ENCODE peak calls at places on chromosomes 4 and X, in seven cellular contexts. One of them, this sample, is unnamed.

GRCh38 chr4:1981251-1982055 is 27.3 kb downstream of the NELFA start:
- DNase-seq in AG09309: no peak
- DNase-seq in epithelial cell of esophagus: peak; percentile 17
- DNase-seq in pancreas: no peak
- DNase-seq in body of pancreas: peak; percentile 40
- DNase-seq in H9: peak; percentile 73
- DNase-seq in A673: peak; percentile 60
- DNase-seq in this sample: no peak

GRCh38 chrX:109732780-109733657 is at the start of gene ACSL4:
- DNase-seq in AG09309: peak; percentile 32
- DNase-seq in epithelial cell of esophagus: peak; percentile 83
- DNase-seq in A673: peak; percentile 90
- DNase-seq in pancreas: peak; percentile 87
- DNase-seq in H9: peak; percentile 87
- DNase-seq in body of pancreas: peak; percentile 88
- DNase-seq in this sample: peak; percentile 86

GRCh38 chr4:109952612-109953011 is 39.9 kb downstream of the EGF start:
- DNase-seq in epithelial cell of esophagus: peak; percentile 17
- DNase-seq in H9: no peak
- DNase-seq in body of pancreas: no peak
- DNase-seq in A673: no peak
- DNase-seq in AG09309: no peak
- DNase-seq in pancreas: no peak
- DNase-seq in this sample: no peak

GRCh38 chr4:152102184-152103000 is 341.6 kb upstream of the GATB start:
- DNase-seq in body of pancreas: no peak
- DNase-seq in A673: no peak
- DNase-seq in epithelial cell of esophagus: peak; percentile 96
- DNase-seq in H9: no peak
- DNase-seq in pancreas: no peak
- DNase-seq in AG09309: no peak
- DNase-seq in this sample: no peak

GRCh38 chrX:132146456-132146855 is 18.6 kb upstream of the FRMD7 start:
- DNase-seq in body of pancreas: no peak
- DNase-seq in pancreas: no peak
- DNase-seq in A673: no peak
- DNase-seq in AG09309: no peak
- DNase-seq in H9: no peak
- DNase-seq in epithelial cell of esophagus: peak; percentile 0
- DNase-seq in this sample: no peak

GRCh38 chrX:132918523-132918922 is 39.9 kb downstream of the HS6ST2 start:
- DNase-seq in A673: no peak
- DNase-seq in pancreas: no peak
- DNase-seq in epithelial cell of esophagus: no peak
- DNase-seq in AG09309: no peak
- DNase-seq in body of pancreas: no peak
- DNase-seq in H9: no peak
- DNase-seq in this sample: no peak

GRCh38 chr4:167117273-167117672 is 117.0 kb downstream of the SPOCK3 start:
- DNase-seq in pancreas: no peak
- DNase-seq in H9: no peak
- DNase-seq in AG09309: no peak
- DNase-seq in epithelial cell of esophagus: peak; percentile 95
- DNase-seq in A673: no peak
- DNase-seq in body of pancreas: no peak
- DNase-seq in this sample: no peak

GRCh38 chr4:19259920-19260319 is 991.8 kb upstream of the SLIT2 start:
- DNase-seq in A673: no peak
- DNase-seq in pancreas: no peak
- DNase-seq in body of pancreas: no peak
- DNase-seq in epithelial cell of esophagus: peak; percentile 89
- DNase-seq in AG09309: no peak
- DNase-seq in H9: no peak
- DNase-seq in this sample: no peak

GRCh38 chr4:69689530-69690111 is 36.6 kb upstream of the UGT2A1 start:
- DNase-seq in A673: peak; percentile 58
- DNase-seq in epithelial cell of esophagus: peak; percentile 50
- DNase-seq in H9: no peak
- DNase-seq in AG09309: no peak
- DNase-seq in pancreas: no peak
- DNase-seq in body of pancreas: no peak
- DNase-seq in this sample: no peak

GRCh38 chrX:17944833-17945497 is 83.9 kb upstream of the RAI2 start:
- DNase-seq in body of pancreas: no peak
- DNase-seq in H9: no peak
- DNase-seq in AG09309: no peak
- DNase-seq in pancreas: no peak
- DNase-seq in epithelial cell of esophagus: peak; percentile 3
- DNase-seq in A673: peak; percentile 57
- DNase-seq in this sample: no peak

GRCh38 chrX:13891367-13892146 is 74.7 kb upstream of the GPM6B start:
- DNase-seq in H9: no peak
- DNase-seq in body of pancreas: no peak
- DNase-seq in A673: no peak
- DNase-seq in AG09309: no peak
- DNase-seq in epithelial cell of esophagus: no peak
- DNase-seq in pancreas: no peak
- DNase-seq in this sample: no peak

GRCh38 chr4:168309781-168310180 is 8.8 kb downstream of the DDX60 start:
- DNase-seq in epithelial cell of esophagus: no peak
- DNase-seq in pancreas: no peak
- DNase-seq in A673: peak; percentile 12
- DNase-seq in H9: no peak
- DNase-seq in body of pancreas: no peak
- DNase-seq in AG09309: no peak
- DNase-seq in this sample: no peak

GRCh38 chr4:26307027-26307426 is 13.8 kb upstream of the RBPJ start:
- DNase-seq in H9: no peak
- DNase-seq in AG09309: no peak
- DNase-seq in pancreas: no peak
- DNase-seq in A673: no peak
- DNase-seq in body of pancreas: no peak
- DNase-seq in epithelial cell of esophagus: no peak
- DNase-seq in this sample: no peak

GRCh38 chrX:132958086-132958703 is at the start of gene HS6ST2:
- DNase-seq in A673: peak; percentile 34
- DNase-seq in epithelial cell of esophagus: peak; percentile 19
- DNase-seq in pancreas: peak; percentile 36
- DNase-seq in AG09309: no peak
- DNase-seq in body of pancreas: peak; percentile 49
- DNase-seq in H9: peak; percentile 48
- DNase-seq in this sample: no peak

GRCh38 chrX:136162827-136163427 is 15.6 kb downstream of the FHL1 start:
- DNase-seq in H9: peak; percentile 72
- DNase-seq in A673: peak; percentile 66
- DNase-seq in epithelial cell of esophagus: peak; percentile 60
- DNase-seq in pancreas: no peak
- DNase-seq in AG09309: no peak
- DNase-seq in body of pancreas: peak; percentile 50
- DNase-seq in this sample: peak; percentile 57

GRCh38 chrX:49269010-49269767 is 404 bp upstream of the PPP1R3F start:
- DNase-seq in A673: peak; percentile 97
- DNase-seq in body of pancreas: peak; percentile 97
- DNase-seq in epithelial cell of esophagus: peak; percentile 97
- DNase-seq in H9: peak; percentile 98
- DNase-seq in AG09309: peak; percentile 95
- DNase-seq in pancreas: peak; percentile 97
- DNase-seq in this sample: peak; percentile 98

GRCh38 chrX:25009407-25009806 is 6.4 kb downstream of the ARX start:
- DNase-seq in H9: no peak
- DNase-seq in pancreas: no peak
- DNase-seq in AG09309: no peak
- DNase-seq in epithelial cell of esophagus: no peak
- DNase-seq in body of pancreas: no peak
- DNase-seq in A673: no peak
- DNase-seq in this sample: no peak

GRCh38 chr4:37803348-37803973 is 23.0 kb upstream of the PGM2 start:
- DNase-seq in body of pancreas: no peak
- DNase-seq in pancreas: no peak
- DNase-seq in epithelial cell of esophagus: peak; percentile 65
- DNase-seq in AG09309: peak; percentile 45
- DNase-seq in H9: no peak
- DNase-seq in A673: peak; percentile 59
- DNase-seq in this sample: no peak

GRCh38 chr4:16505726-16506125 is 279.5 kb upstream of the TAPT1 start:
- DNase-seq in AG09309: no peak
- DNase-seq in pancreas: no peak
- DNase-seq in epithelial cell of esophagus: no peak
- DNase-seq in H9: peak; percentile 61
- DNase-seq in body of pancreas: no peak
- DNase-seq in A673: peak; percentile 34
- DNase-seq in this sample: no peak
- TF ChIP-seq CTCF in AG09309: peak; percentile 49
- TF ChIP-seq CTCF in pancreas: no peak
- TF ChIP-seq CTCF in epithelial cell of esophagus: no peak
- TF ChIP-seq CTCF in H9: peak; percentile 71
- TF ChIP-seq CTCF in body of pancreas: no peak
- TF ChIP-seq CTCF in A673: peak; percentile 55
- TF ChIP-seq CTCF in this sample: peak; percentile 26

DNA sequence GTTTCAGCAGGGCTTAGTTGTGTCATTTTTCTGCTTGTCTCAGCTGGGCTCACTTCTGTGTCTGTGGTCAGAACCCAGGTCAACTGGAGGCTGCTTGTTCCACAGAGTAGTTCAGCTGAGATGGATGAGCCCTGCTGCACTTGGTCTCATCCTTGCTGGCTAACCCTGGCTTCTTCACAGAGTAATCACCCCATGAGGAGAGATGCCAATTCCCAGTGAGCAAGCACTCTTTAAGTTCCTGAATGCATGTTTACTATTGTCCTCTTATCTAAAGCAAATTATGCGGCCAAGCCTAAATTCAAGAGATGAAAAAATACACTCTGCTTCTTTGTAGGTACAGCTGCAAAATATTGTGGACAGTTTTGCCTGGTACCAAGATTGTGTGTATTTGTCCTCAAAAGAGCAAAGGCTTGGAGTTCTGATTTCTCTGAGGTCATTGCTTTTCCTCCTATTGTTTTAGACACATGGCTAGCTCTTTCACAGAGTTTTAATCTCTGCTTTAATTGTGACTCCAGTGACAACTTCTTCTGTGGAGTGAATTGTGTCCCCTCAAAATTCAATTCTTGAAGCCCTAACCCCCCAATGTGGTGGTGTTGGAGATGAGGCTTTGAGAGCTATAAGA is 236.6 kb upstream of the ANKRD50 start:
- DNase-seq in pancreas: no peak
- DNase-seq in A673: no peak
- DNase-seq in H9: no peak
- DNase-seq in AG09309: no peak
- DNase-seq in body of pancreas: no peak
- DNase-seq in epithelial cell of esophagus: no peak
- DNase-seq in this sample: no peak
- TF ChIP-seq CTCF in pancreas: no peak
- TF ChIP-seq CTCF in A673: no peak
- TF ChIP-seq CTCF in H9: no peak
- TF ChIP-seq CTCF in AG09309: no peak
- TF ChIP-seq CTCF in body of pancreas: no peak
- TF ChIP-seq CTCF in epithelial cell of esophagus: no peak
- TF ChIP-seq CTCF in this sample: no peak

GRCh38 chr4:76736434-76736833 is 161.5 kb downstream of the SOWAHB start:
- DNase-seq in A673: no peak
- DNase-seq in H9: no peak
- DNase-seq in body of pancreas: no peak
- DNase-seq in AG09309: no peak
- DNase-seq in pancreas: no peak
- DNase-seq in epithelial cell of esophagus: no peak
- DNase-seq in this sample: no peak

GRCh38 chr4:76732246-76732645 is 165.7 kb downstream of the SOWAHB start:
- DNase-seq in H9: no peak
- DNase-seq in A673: no peak
- DNase-seq in AG09309: no peak
- DNase-seq in epithelial cell of esophagus: no peak
- DNase-seq in body of pancreas: no peak
- DNase-seq in pancreas: no peak
- DNase-seq in this sample: no peak

GRCh38 chr4:76737180-76737579 is 160.8 kb downstream of the SOWAHB start:
- DNase-seq in epithelial cell of esophagus: no peak
- DNase-seq in body of pancreas: no peak
- DNase-seq in AG09309: no peak
- DNase-seq in pancreas: no peak
- DNase-seq in A673: no peak
- DNase-seq in H9: no peak
- DNase-seq in this sample: no peak

GRCh38 chr4:76729991-76730390 is 168.0 kb downstream of the SOWAHB start:
- DNase-seq in H9: no peak
- DNase-seq in A673: no peak
- DNase-seq in pancreas: no peak
- DNase-seq in body of pancreas: no peak
- DNase-seq in AG09309: no peak
- DNase-seq in epithelial cell of esophagus: no peak
- DNase-seq in this sample: no peak

DNA sequence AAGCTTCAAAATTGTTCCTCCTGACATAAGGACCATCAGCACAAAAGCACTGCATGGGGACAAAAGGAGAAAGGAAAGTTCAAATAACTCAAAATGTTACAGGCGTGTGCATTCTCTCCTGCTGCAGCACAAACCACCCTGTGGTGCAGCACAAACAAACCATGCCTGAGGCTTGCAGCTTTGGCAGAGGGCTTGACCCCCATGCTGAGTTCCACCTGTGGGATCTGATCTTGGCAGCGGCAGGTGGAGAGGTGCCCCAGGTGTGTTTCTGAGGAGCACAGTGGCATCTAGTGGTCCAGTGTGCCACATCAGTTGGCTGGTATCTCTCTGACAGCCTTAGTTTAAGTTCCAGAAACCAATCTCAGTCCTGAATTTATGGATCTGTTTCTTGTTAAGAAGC is 164.6 kb downstream of the SOWAHB start:
- DNase-seq in pancreas: no peak
- DNase-seq in epithelial cell of esophagus: peak; percentile 50
- DNase-seq in H9: peak; percentile 55
- DNase-seq in A673: no peak
- DNase-seq in AG09309: no peak
- DNase-seq in body of pancreas: peak; percentile 80
- DNase-seq in this sample: no peak
- TF ChIP-seq CTCF in pancreas: no peak
- TF ChIP-seq CTCF in epithelial cell of esophagus: peak; percentile 56
- TF ChIP-seq CTCF in H9: peak; percentile 63
- TF ChIP-seq CTCF in A673: no peak
- TF ChIP-seq CTCF in AG09309: no peak
- TF ChIP-seq CTCF in body of pancreas: peak; percentile 85
- TF ChIP-seq CTCF in this sample: no peak

DNA sequence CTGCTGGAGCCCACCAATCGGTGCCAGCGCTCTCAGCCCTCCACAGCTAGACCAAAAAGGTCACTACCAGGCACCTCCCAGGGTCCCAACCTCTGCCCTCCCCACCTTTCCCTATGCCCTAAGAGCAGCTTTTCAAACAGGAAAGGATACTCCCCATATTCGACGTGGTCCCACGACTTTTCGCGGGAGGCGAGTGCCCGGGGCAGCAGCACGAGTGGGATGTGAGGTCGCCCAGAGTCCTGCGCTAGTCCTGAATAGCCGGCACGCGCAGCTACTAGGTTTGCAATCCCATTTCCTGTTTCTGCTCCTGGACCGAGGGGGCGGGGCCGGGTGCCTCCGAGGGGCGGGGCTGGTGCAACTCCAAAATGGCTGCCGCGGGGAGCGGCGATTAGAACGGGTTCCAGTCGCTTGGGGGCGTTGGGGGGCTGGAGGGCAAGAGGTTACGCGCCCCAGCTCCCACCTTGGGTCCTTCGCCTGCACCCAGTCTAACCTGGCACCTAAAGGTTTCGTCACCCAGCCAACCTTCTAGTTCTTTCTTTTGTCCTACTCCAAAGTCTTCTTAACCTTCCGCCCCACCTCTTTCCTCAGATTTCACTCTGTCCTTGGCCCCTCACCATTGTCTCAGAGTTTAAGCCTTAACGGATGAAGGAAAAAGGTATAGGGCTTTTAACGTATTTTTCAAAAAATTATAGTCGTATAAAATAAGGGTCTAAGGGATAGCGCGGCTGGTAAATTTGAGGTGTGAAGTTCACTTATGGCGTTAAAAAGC is 85.0 kb upstream of the TENT5D start:
- DNase-seq in body of pancreas: peak; percentile 74
- DNase-seq in pancreas: peak; percentile 64
- DNase-seq in A673: peak; percentile 57
- DNase-seq in epithelial cell of esophagus: peak; percentile 43
- DNase-seq in AG09309: no peak
- DNase-seq in H9: peak; percentile 81
- DNase-seq in this sample: peak; percentile 22
- TF ChIP-seq CTCF in body of pancreas: no peak
- TF ChIP-seq CTCF in pancreas: no peak
- TF ChIP-seq CTCF in A673: no peak
- TF ChIP-seq CTCF in epithelial cell of esophagus: no peak
- TF ChIP-seq CTCF in AG09309: no peak
- TF ChIP-seq CTCF in H9: no peak
- TF ChIP-seq CTCF in this sample: no peak